ENCODE peak calls at places on chromosomes 1 and 21, in four cellular contexts. I is cardiac muscle cell, Z is GM13976, N is activated B cell treated with CpG ODN at 0.5 μM for 24 hours. K is an unnamed sample.

GRCh38 chr21:42147386-42148020 is 71.4 kb upstream of the ABCG1 start:
- DNase-seq in I (no peak), Z (no peak), N (no peak), K (no peak)

GRCh38 chr1:192998536-192998935 is 60.6 kb downstream of the UCHL5 start:
- DNase-seq in I (no peak), Z (no peak), N (no peak), K (no peak)

GRCh38 chr1:202085682-202086373 is 36.9 kb upstream of the GPR37L1 start:
- DNase-seq in I (no peak), Z (no peak), N (no peak), K (no peak)

GRCh38 chr1:76354236-76354635 is 279.7 kb downstream of the ST6GALNAC3 start:
- DNase-seq in I (no peak), Z (no peak), N (no peak), K (no peak)

GRCh38 chr1:28144203-28145135 is 32.0 kb downstream of the PTAFR start:
- DNase-seq in I (no peak), Z (peak), N (no peak), K (peak)

GRCh38 chr1:82227696-82228095 is 427.0 kb downstream of the ADGRL2 start:
- DNase-seq in I (no peak), Z (no peak), N (no peak), K (no peak)

GRCh38 chr1:17112076-17112475 is 7.2 kb downstream of the PADI2 start:
- DNase-seq in I (no peak), Z (no peak), N (no peak), K (no peak)

GRCh38 chr1:171841931-171842723 is 829 bp downstream of the DNM3 start:
- DNase-seq in I (peak), Z (peak), N (peak), K (peak)

GRCh38 chr1:229374485-229374884 is 31.6 kb upstream of the CCSAP start:
- DNase-seq in I (no peak), Z (no peak), N (no peak), K (no peak)

GRCh38 chr1:190436615-190437014 is 41.0 kb downstream of the BRINP3 start:
- DNase-seq in I (no peak), Z (no peak), N (no peak), K (peak)

GRCh38 chr21:44304846-44305245 is 5.0 kb downstream of the PFKL start:
- DNase-seq in I (peak), Z (peak), N (peak), K (peak)

GRCh38 chr1:153749408-153750005 is 21.7 kb downstream of the INTS3 start:
- DNase-seq in I (peak), Z (peak), N (peak), K (peak)

DNA sequence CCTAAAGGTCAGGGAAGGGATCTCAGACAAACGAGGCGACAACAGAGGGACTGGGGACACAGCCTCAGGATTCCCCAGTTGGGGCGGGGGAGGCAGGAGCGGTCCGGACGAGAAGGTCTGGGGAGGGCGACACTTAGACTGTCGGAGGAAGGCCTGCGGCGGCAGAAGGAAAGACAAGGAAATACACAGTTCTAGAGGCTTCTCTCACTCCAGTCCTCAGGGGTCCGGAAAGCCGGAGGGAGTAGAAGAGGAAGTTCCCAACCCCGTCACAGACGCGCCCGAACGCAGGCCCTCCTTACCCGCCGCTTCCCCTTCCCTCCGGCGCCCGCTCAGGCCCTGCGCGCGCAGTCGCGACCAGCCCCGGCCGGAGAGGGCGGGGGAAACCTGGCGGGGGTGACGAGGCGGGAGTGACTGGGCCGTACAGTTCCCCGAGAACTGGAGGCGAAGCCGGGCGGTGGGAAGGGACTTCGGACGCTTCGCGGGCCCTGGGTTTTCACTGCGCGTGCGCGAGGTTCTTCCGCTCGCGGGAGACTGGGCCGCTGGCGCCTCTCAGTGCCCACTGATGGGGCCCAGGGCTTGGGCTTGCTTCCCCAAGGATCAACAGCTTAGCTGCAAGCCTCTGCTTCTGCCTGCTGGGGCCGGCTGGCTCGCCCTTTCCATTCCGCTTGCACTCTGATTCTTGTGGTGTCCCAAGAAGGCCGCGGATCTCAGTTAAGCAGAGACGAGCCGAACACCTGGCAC is at the start of gene IPP:
- DNase-seq in I (peak), Z (peak), N (peak), K (peak)
- TF ChIP-seq CTCF in I (peak), Z (peak), N (no peak), K (peak)

DNA sequence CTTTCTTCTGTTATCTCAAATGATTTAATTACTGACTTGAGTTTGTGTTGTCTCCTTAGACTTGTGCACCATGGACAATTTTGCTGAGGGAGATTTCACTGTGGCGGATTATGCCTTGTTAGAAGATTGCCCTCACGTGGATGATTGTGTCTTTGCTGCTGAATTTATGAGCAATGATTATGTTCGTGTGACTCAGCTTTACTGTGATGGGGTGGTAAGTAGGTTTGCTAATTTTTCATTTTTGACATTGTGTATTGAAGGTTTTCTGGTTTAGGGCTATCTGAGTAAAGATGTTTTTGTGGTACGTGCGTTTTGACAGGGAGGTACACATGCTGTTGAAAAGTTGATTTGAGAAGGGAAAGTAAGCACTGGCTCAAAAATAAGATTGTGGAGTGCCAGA is 14.1 kb downstream of the TTC3 start:
- DNase-seq in I (peak), Z (no peak), N (no peak), K (no peak)
- TF ChIP-seq CTCF in I (peak), Z (no peak), N (no peak), K (no peak)

GRCh38 chr1:50419192-50419906 is 3.9 kb downstream of the DMRTA2 start:
- DNase-seq in I (no peak), Z (peak), N (no peak), K (peak)
- TF ChIP-seq CTCF in I (no peak), Z (no peak), N (no peak), K (no peak)

GRCh38 chr1:70112838-70113237 is 92.5 kb downstream of the LRRC40 start:
- DNase-seq in I (no peak), Z (no peak), N (no peak), K (no peak)
- TF ChIP-seq CTCF in I (peak), Z (no peak), N (no peak), K (peak)

DNA sequence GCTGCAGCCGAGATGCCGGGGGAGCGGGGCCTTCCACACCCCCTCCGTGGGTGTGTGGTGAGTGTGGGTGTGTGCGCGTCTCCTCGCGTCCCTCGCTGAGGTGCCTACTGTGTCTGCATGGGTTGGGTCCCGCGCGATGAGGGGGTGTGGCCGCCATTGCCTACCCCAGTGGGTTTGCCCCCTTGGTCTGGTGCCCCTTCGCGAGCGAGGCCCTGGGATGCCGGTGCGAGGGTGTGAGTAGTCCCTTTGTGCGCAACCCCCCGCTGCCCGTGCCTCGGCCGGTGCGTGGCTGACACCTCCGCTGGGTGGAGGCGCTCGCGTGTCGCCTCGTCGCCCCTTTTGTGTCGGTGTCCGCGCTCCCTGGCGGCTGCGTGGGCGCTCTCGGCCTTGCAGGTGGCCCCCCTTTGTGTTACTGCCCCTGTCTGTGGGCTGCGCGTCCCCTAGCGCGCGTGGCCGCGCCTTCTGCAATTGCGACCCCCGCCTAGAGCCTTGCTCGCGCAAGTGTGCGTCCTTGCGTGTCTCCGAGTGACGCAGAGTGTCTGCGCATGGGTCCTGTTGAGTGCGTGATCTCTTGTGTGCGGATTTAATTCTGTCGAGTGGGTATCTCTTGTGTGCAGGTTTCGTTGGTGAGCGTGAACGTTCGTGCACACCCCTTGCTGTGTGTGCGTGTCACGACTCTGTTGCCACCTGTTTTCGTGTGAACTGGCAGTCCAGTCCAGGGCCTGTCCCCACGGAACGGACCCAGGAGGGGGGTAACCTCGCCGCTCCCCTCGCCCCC is 552 bp downstream of the TTC3 start:
- DNase-seq in I (peak), Z (peak), N (peak), K (peak)
- TF ChIP-seq CTCF in I (peak), Z (peak), N (no peak), K (peak)

DNA sequence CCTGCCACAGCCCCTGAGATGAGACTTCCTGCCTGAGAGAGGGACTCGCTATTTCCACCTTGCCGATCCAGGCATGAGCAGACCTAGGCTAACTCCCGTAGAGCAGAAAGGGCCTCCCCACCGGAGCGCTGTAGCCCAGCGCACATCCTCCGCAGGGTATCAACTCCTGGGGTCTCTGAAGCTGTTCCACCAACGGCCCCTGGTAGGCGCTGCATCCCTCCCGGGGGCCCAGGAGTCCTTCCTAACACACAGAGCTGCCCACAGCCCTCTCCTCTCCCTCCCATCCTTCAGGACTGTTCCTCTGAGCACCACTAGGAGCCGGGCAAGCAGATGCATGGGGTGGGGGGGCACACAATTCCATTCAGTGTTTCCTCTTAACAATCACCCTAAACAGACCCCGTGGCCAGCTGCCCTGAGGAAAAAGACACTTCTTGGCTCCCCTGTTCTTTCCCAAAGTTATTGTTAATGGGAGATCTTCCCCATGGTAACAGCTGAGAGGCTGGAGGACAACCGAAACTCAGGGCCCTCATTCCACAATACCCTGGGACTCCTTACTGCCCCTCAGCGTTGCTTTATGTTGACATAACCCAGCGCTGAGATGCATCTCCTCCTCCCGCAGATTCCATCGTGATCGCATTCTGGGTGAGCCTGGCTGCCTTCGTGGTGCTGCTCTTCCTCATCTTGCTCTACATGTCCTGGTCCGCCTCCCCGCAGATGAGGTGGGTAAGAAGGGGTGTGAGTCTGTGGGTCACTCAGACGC is 7.5 kb downstream of the MRAP start:
- DNase-seq in I (peak), Z (no peak), N (no peak), K (no peak)
- TF ChIP-seq CTCF in I (peak), Z (no peak), N (no peak), K (no peak)

GRCh38 chr1:26279598-26280332 is at the start of gene SH3BGRL3:
- DNase-seq in I (peak), Z (peak), N (peak), K (peak)
- TF ChIP-seq CTCF in I (peak), Z (peak), N (no peak), K (peak)